ENCODE peak calls at places on chromosomes 11 and 22, in seven cellular contexts. I, Q, F, N, A, T and P are unnamed samples.

GRCh38 chr11:60334005-60334620 is 7.1 kb downstream of the MS4A6E start:
- DNase-seq in I (peak), Q (no peak), F (peak), N (peak), A (peak), T (peak), P (no peak)

GRCh38 chr22:43044402-43044801 is 29.5 kb upstream of the PACSIN2 start:
- DNase-seq in I (no peak), Q (no peak), F (no peak), N (peak), A (no peak), T (no peak), P (no peak)

GRCh38 chr22:24284747-24285203 is 14.1 kb downstream of the SPECC1L start:
- DNase-seq in I (no peak), Q (no peak), F (no peak), N (no peak), A (no peak), T (peak), P (no peak)

GRCh38 chr11:16843307-16843706 is 104.9 kb downstream of the C11orf58 start:
- DNase-seq in I (no peak), Q (no peak), F (no peak), N (peak), A (no peak), T (no peak), P (no peak)

GRCh38 chr11:64233913-64234839 is at the start of gene VEGFB:
- DNase-seq in I (peak), Q (peak), F (peak), N (no peak), A (peak), T (peak), P (no peak)

GRCh38 chr11:27812341-27812740 is 112.1 kb upstream of the BDNF start:
- DNase-seq in I (no peak), Q (no peak), F (no peak), N (no peak), A (no peak), T (no peak), P (no peak)

GRCh38 chr11:81005595-81005994 is 1564.8 kb upstream of the TENM4 start:
- DNase-seq in I (no peak), Q (no peak), F (no peak), N (no peak), A (no peak), T (peak), P (no peak)

GRCh38 chr11:12122083-12122482 is 11.7 kb downstream of the MICAL2 start:
- DNase-seq in I (no peak), Q (no peak), F (no peak), N (peak), A (no peak), T (no peak), P (no peak)

GRCh38 chr22:33361581-33361980 is 303.4 kb upstream of the SYN3 start:
- DNase-seq in I (no peak), Q (no peak), F (no peak), N (no peak), A (no peak), T (peak), P (no peak)

GRCh38 chr22:25563757-25564319 is 637 bp upstream of the GRK3 start:
- DNase-seq in I (no peak), Q (peak), F (no peak), N (no peak), A (no peak), T (peak), P (no peak)

GRCh38 chr11:72072348-72072747 is 8.0 kb downstream of the NUMA1 start:
- DNase-seq in I (no peak), Q (no peak), F (no peak), N (no peak), A (no peak), T (peak), P (no peak)

GRCh38 chr11:71286701-71287643 is 34.6 kb upstream of the SHANK2 start:
- DNase-seq in I (peak), Q (peak), F (no peak), N (no peak), A (no peak), T (peak), P (peak)

GRCh38 chr11:117822031-117822521 is 2.5 kb downstream of the FXYD2 start:
- DNase-seq in I (peak), Q (no peak), F (peak), N (no peak), A (no peak), T (no peak), P (no peak)

GRCh38 chr11:110565690-110566336 is 136.1 kb downstream of the FDX1 start:
- DNase-seq in I (no peak), Q (no peak), F (no peak), N (peak), A (no peak), T (no peak), P (no peak)

GRCh38 chr11:118834428-118835028 is 43.6 kb upstream of the DDX6 start:
- DNase-seq in I (no peak), Q (no peak), F (no peak), N (no peak), A (no peak), T (peak), P (peak)

GRCh38 chr11:105968021-105968697 is 53.9 kb downstream of the MSANTD4 start:
- DNase-seq in I (no peak), Q (no peak), F (no peak), N (no peak), A (no peak), T (peak), P (no peak)

GRCh38 chr22:20524004-20524481 is 16.6 kb downstream of the MED15 start:
- DNase-seq in I (no peak), Q (no peak), F (no peak), N (peak), A (no peak), T (peak), P (no peak)

GRCh38 chr22:20141186-20142077 is 9.4 kb downstream of the CCDC188 start:
- DNase-seq in I (no peak), Q (no peak), F (no peak), N (no peak), A (no peak), T (peak), P (no peak)

GRCh38 chr11:101835465-101836063 is 79.2 kb upstream of the CEP126 start:
- DNase-seq in I (no peak), Q (no peak), F (no peak), N (no peak), A (no peak), T (no peak), P (no peak)